ENCODE peak calls at places on chromosomes 12 and 14, in six cellular contexts. One of them, this sample, is unnamed. For H3K4me1, the result is how much of the 10 kb centered on the place peaks cover.

GRCh38 chr12:3720772-3721171 is 32.1 kb downstream of the CRACR2A start:
- DNase-seq in pancreas: no peak
- DNase-seq in body of pancreas: no peak
- DNase-seq in colonic mucosa: no peak
- DNase-seq in cardiac muscle cell: no peak
- DNase-seq in transverse colon: no peak
- DNase-seq in this sample: no peak

GRCh38 chr14:92644166-92644565 is 104.3 kb downstream of the LGMN start:
- DNase-seq in pancreas: no peak
- DNase-seq in body of pancreas: no peak
- DNase-seq in colonic mucosa: no peak
- DNase-seq in cardiac muscle cell: peak
- DNase-seq in transverse colon: no peak
- DNase-seq in this sample: no peak

GRCh38 chr12:53039851-53040250 is 10.0 kb upstream of the TNS2 start:
- DNase-seq in pancreas: no peak
- DNase-seq in body of pancreas: no peak
- DNase-seq in colonic mucosa: no peak
- DNase-seq in cardiac muscle cell: no peak
- DNase-seq in transverse colon: no peak
- DNase-seq in this sample: no peak

GRCh38 chr14:59087711-59088110 is 100.8 kb upstream of the DAAM1 start:
- DNase-seq in pancreas: no peak
- DNase-seq in body of pancreas: no peak
- DNase-seq in colonic mucosa: no peak
- DNase-seq in cardiac muscle cell: no peak
- DNase-seq in transverse colon: no peak
- DNase-seq in this sample: no peak

GRCh38 chr12:132904718-132905328 is 17.4 kb upstream of the CHFR start:
- DNase-seq in pancreas: peak
- DNase-seq in body of pancreas: peak
- DNase-seq in colonic mucosa: peak
- DNase-seq in cardiac muscle cell: peak
- DNase-seq in transverse colon: peak
- DNase-seq in this sample: peak

GRCh38 chr14:64388533-64389243 is 535 bp downstream of the MTHFD1 start:
- DNase-seq in pancreas: no peak
- DNase-seq in body of pancreas: peak
- DNase-seq in colonic mucosa: peak
- DNase-seq in cardiac muscle cell: peak
- DNase-seq in transverse colon: peak
- DNase-seq in this sample: no peak

GRCh38 chr12:56810918-56811317 is 47.8 kb downstream of the HSD17B6 start:
- DNase-seq in pancreas: no peak
- DNase-seq in body of pancreas: no peak
- DNase-seq in colonic mucosa: no peak
- DNase-seq in cardiac muscle cell: no peak
- DNase-seq in transverse colon: no peak
- DNase-seq in this sample: no peak

GRCh38 chr12:3061129-3061857 is 15.9 kb upstream of the TSPAN9 start:
- DNase-seq in pancreas: no peak
- DNase-seq in body of pancreas: no peak
- DNase-seq in colonic mucosa: no peak
- DNase-seq in cardiac muscle cell: no peak
- DNase-seq in transverse colon: no peak
- DNase-seq in this sample: no peak

GRCh38 chr14:38004610-38004879 is 203.2 kb upstream of the SSTR1 start:
- DNase-seq in pancreas: no peak
- DNase-seq in body of pancreas: no peak
- DNase-seq in colonic mucosa: no peak
- DNase-seq in cardiac muscle cell: no peak
- DNase-seq in transverse colon: no peak
- DNase-seq in this sample: no peak

GRCh38 chr14:78633747-78634146 is 463.6 kb downstream of the NRXN3 start:
- DNase-seq in pancreas: no peak
- DNase-seq in body of pancreas: no peak
- DNase-seq in colonic mucosa: no peak
- DNase-seq in cardiac muscle cell: no peak
- DNase-seq in transverse colon: no peak
- DNase-seq in this sample: no peak

GRCh38 chr14:91277546-91278382 is 33.3 kb upstream of the GPR68 start:
- DNase-seq in pancreas: no peak
- DNase-seq in body of pancreas: no peak
- DNase-seq in colonic mucosa: no peak
- DNase-seq in cardiac muscle cell: no peak
- DNase-seq in transverse colon: no peak
- DNase-seq in this sample: no peak
- H3K4me1 ChIP-seq in pancreas: under half
- H3K4me1 ChIP-seq in body of pancreas: under half
- H3K4me1 ChIP-seq in colonic mucosa: under half
- H3K4me1 ChIP-seq in cardiac muscle cell: under half
- H3K4me1 ChIP-seq in transverse colon: under half
- H3K4me1 ChIP-seq in this sample: under half

GRCh38 chr12:115758886-115759620 is 518.4 kb downstream of the MED13L start:
- DNase-seq in pancreas: no peak
- DNase-seq in body of pancreas: no peak
- DNase-seq in colonic mucosa: no peak
- DNase-seq in cardiac muscle cell: no peak
- DNase-seq in transverse colon: no peak
- DNase-seq in this sample: no peak
- H3K4me3 ChIP-seq in pancreas: no peak
- H3K4me3 ChIP-seq in body of pancreas: no peak
- H3K4me3 ChIP-seq in colonic mucosa: no peak
- H3K4me3 ChIP-seq in cardiac muscle cell: no peak
- H3K4me3 ChIP-seq in transverse colon: no peak
- H3K4me3 ChIP-seq in this sample: no peak

GRCh38 chr12:124379938-124380754 is 85.3 kb downstream of the RFLNA start:
- DNase-seq in pancreas: no peak
- DNase-seq in body of pancreas: peak
- DNase-seq in colonic mucosa: no peak
- DNase-seq in cardiac muscle cell: peak
- DNase-seq in transverse colon: peak
- DNase-seq in this sample: no peak
- H3K4me1 ChIP-seq in pancreas: under half
- H3K4me1 ChIP-seq in body of pancreas: under half
- H3K4me1 ChIP-seq in colonic mucosa: under half
- H3K4me1 ChIP-seq in cardiac muscle cell: under half
- H3K4me1 ChIP-seq in transverse colon: under half
- H3K4me1 ChIP-seq in this sample: under half

DNA sequence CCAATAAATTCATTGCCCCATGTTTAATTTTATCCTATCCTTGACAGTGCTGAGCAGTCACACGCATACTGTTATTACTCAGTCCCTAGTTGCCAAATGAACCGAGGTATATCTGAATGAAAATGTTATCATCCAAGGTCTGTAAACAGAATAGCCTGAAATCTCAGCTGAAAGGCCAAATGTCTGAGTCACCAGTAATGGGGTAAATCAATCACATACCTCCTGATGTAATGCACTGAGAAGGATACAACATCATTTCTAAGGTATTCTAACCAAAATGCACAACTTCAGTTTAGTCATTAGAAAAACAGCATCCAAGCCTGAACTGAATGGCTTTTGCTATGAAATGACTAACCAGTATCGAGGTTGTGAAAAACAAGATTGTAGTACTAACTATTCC is 228.6 kb downstream of the DPF3 start:
- DNase-seq in pancreas: no peak
- DNase-seq in body of pancreas: peak
- DNase-seq in colonic mucosa: no peak
- DNase-seq in cardiac muscle cell: peak
- DNase-seq in transverse colon: no peak
- DNase-seq in this sample: no peak
- H3K4me3 ChIP-seq in pancreas: no peak
- H3K4me3 ChIP-seq in body of pancreas: no peak
- H3K4me3 ChIP-seq in colonic mucosa: no peak
- H3K4me3 ChIP-seq in cardiac muscle cell: no peak
- H3K4me3 ChIP-seq in transverse colon: no peak
- H3K4me3 ChIP-seq in this sample: no peak

GRCh38 chr14:68813318-68813838 is 20.5 kb upstream of the ZFP36L1 start:
- DNase-seq in pancreas: no peak
- DNase-seq in body of pancreas: no peak
- DNase-seq in colonic mucosa: no peak
- DNase-seq in cardiac muscle cell: no peak
- DNase-seq in transverse colon: no peak
- DNase-seq in this sample: no peak

GRCh38 chr14:68809524-68809923 is 16.7 kb upstream of the ZFP36L1 start:
- DNase-seq in pancreas: no peak
- DNase-seq in body of pancreas: no peak
- DNase-seq in colonic mucosa: no peak
- DNase-seq in cardiac muscle cell: no peak
- DNase-seq in transverse colon: no peak
- DNase-seq in this sample: no peak

GRCh38 chr14:68810173-68811153 is 17.6 kb upstream of the ZFP36L1 start:
- DNase-seq in pancreas: peak
- DNase-seq in body of pancreas: peak
- DNase-seq in colonic mucosa: peak
- DNase-seq in cardiac muscle cell: no peak
- DNase-seq in transverse colon: no peak
- DNase-seq in this sample: no peak

GRCh38 chr14:68808696-68809095 is 15.8 kb upstream of the ZFP36L1 start:
- DNase-seq in pancreas: no peak
- DNase-seq in body of pancreas: no peak
- DNase-seq in colonic mucosa: no peak
- DNase-seq in cardiac muscle cell: no peak
- DNase-seq in transverse colon: no peak
- DNase-seq in this sample: no peak

DNA sequence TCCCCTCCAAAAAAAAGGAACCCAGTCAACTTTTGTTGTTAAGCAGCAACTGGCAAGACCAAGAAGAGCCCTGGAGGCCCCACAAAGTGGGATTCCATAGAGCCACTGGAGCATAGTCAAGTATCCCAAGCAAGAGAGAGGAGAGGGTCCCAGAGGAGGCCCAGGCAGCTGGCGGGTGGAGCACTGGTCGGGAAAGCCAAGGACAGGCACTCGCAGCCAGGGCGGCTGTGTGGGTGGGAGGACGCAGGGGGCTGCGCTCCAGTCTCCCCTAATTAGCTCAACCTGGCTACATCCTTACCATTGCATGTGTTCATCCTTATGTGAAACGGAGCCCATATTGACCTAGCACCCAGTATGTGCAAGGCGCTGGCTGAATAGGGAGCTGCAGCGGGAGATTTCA is 18.3 kb upstream of the ZFP36L1 start:
- DNase-seq in pancreas: no peak
- DNase-seq in body of pancreas: no peak
- DNase-seq in colonic mucosa: no peak
- DNase-seq in cardiac muscle cell: no peak
- DNase-seq in transverse colon: no peak
- DNase-seq in this sample: no peak
- H3K4me1 ChIP-seq in pancreas: under half
- H3K4me1 ChIP-seq in body of pancreas: half or more
- H3K4me1 ChIP-seq in colonic mucosa: under half
- H3K4me1 ChIP-seq in cardiac muscle cell: under half
- H3K4me1 ChIP-seq in transverse colon: half or more
- H3K4me1 ChIP-seq in this sample: under half

DNA sequence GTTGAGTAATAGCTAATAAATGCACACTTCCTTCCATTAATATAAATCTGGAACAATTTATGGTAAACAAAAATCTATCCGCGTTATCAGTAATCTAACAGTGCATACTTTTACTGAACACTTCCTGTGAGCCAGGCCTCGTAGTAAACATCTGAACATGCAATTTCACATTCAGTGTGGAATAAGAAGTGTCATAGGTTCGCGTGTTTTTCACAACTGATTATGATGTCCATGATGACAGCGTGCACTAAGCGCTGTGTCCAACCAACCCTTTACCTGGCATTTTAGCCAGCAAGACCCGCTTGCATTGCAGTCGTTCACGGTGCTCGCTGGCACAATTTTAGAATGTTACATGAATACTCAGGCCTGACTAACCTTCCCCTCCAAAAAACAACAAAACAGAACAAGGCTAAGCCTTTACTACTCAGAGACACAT is 2.1 kb downstream of the PNMA1 start:
- DNase-seq in pancreas: no peak
- DNase-seq in body of pancreas: no peak
- DNase-seq in colonic mucosa: no peak
- DNase-seq in cardiac muscle cell: peak
- DNase-seq in transverse colon: no peak
- DNase-seq in this sample: no peak
- H3K4me3 ChIP-seq in pancreas: peak
- H3K4me3 ChIP-seq in body of pancreas: no peak
- H3K4me3 ChIP-seq in colonic mucosa: peak
- H3K4me3 ChIP-seq in cardiac muscle cell: peak
- H3K4me3 ChIP-seq in transverse colon: peak
- H3K4me3 ChIP-seq in this sample: peak

DNA sequence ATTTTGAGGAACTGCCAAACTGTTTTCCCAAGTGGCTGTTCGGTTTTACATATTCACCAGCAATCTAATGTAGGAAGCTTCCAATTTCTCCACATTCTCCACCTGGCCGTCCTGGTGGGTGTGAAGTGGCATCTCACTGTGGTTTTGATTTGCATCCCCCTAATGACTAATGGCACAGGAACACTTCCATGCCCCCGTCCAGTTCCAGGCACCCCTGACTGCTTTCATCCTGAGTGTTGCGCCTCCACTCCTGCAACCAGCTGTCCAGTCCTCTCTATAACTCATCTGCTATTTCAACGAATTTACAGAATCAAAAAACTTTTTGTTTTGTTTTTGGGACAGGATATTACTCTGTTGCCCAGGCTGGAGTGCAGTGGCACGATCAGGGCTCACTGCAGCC is 5.6 kb downstream of the STXBP6 start:
- DNase-seq in pancreas: no peak
- DNase-seq in body of pancreas: no peak
- DNase-seq in colonic mucosa: no peak
- DNase-seq in cardiac muscle cell: no peak
- DNase-seq in transverse colon: no peak
- DNase-seq in this sample: no peak
- H3K4me1 ChIP-seq in pancreas: under half
- H3K4me1 ChIP-seq in body of pancreas: half or more
- H3K4me1 ChIP-seq in colonic mucosa: under half
- H3K4me1 ChIP-seq in cardiac muscle cell: under half
- H3K4me1 ChIP-seq in transverse colon: under half
- H3K4me1 ChIP-seq in this sample: under half

DNA sequence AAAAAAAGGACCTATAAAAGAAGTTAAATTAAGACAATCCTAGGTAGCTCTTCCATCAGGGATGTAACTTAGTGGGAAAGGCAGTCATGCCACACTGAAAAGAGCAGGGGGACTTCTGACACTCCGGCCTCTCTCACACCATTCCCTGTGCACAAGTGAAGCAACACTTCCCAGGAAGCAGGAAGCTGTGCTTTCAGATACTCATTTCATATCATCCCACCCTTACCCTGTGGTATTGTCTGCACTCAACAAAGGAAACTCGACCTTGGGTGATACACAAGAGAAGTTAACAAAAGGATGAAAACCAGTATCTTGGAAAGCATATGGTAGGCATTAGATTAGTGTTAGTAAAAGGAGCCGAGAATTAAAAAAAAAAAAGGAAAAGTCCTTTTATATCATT is 61.2 kb upstream of the MDM1 start:
- DNase-seq in pancreas: no peak
- DNase-seq in body of pancreas: no peak
- DNase-seq in colonic mucosa: no peak
- DNase-seq in cardiac muscle cell: no peak
- DNase-seq in transverse colon: no peak
- DNase-seq in this sample: no peak
- H3K4me3 ChIP-seq in pancreas: no peak
- H3K4me3 ChIP-seq in body of pancreas: no peak
- H3K4me3 ChIP-seq in colonic mucosa: no peak
- H3K4me3 ChIP-seq in cardiac muscle cell: no peak
- H3K4me3 ChIP-seq in transverse colon: no peak
- H3K4me3 ChIP-seq in this sample: no peak

GRCh38 chr14:57390037-57390805 is at the start of gene NAA30:
- DNase-seq in pancreas: peak
- DNase-seq in body of pancreas: peak
- DNase-seq in colonic mucosa: peak
- DNase-seq in cardiac muscle cell: peak
- DNase-seq in transverse colon: peak
- DNase-seq in this sample: peak
- H3K4me1 ChIP-seq in pancreas: under half
- H3K4me1 ChIP-seq in body of pancreas: under half
- H3K4me1 ChIP-seq in colonic mucosa: under half
- H3K4me1 ChIP-seq in cardiac muscle cell: under half
- H3K4me1 ChIP-seq in transverse colon: under half
- H3K4me1 ChIP-seq in this sample: under half

This sample was measured in effector memory CD4-positive, alpha-beta T cell.